ENCODE peak calls at places on chromosomes 16 and 17, in five cellular contexts. L is stimulated activated naive B cell treated with anti-CD40 and anti-IgM and Interleukin-4, amounts not matched to agents 10 μg/mL and 1 μg/mL and 100 μg/mL, for 72 hours; Q is dorsolateral prefrontal cortex; E is T-helper 9 cell; O is fibroblast of lung. V is an unnamed sample.

GRCh38 chr16:67158637-67159600 is 790 bp downstream of the TRADD start:
- DNase-seq in L (peak), Q (no peak), E (peak), O (no peak), V (peak)

GRCh38 chr17:82664701-82665182 is 16.5 kb upstream of the WDR45B start:
- DNase-seq in L (no peak), Q (no peak), E (no peak), O (no peak), V (no peak)

GRCh38 chr17:74133726-74134125 is 69.8 kb upstream of the RPL38 start:
- DNase-seq in L (no peak), Q (no peak), E (no peak), O (no peak), V (no peak)

GRCh38 chr16:68506331-68507053 is 32.6 kb upstream of the ZFP90 start:
- DNase-seq in L (no peak), Q (no peak), E (no peak), O (no peak), V (no peak)

GRCh38 chr16:21646721-21647561 is 5.5 kb downstream of the IGSF6 start:
- DNase-seq in L (peak), Q (no peak), E (peak), O (no peak), V (no peak)

GRCh38 chr16:57185446-57185944 is 344 bp downstream of the PSME3IP1 start:
- DNase-seq in L (no peak), Q (peak), E (no peak), O (peak), V (no peak)

GRCh38 chr17:21354796-21355385 is 21.3 kb upstream of the KCNJ12 start:
- DNase-seq in L (no peak), Q (no peak), E (no peak), O (no peak), V (no peak)

GRCh38 chr17:41792835-41793748 is 6.6 kb upstream of the JUP start:
- DNase-seq in L (no peak), Q (no peak), E (no peak), O (peak), V (no peak)

GRCh38 chr17:10799407-10799806 is 4.5 kb downstream of the TMEM238L start:
- DNase-seq in L (no peak), Q (no peak), E (no peak), O (no peak), V (peak)

GRCh38 chr17:70070297-70071027 is 4.6 kb upstream of the KCNJ16 start:
- DNase-seq in L (no peak), Q (no peak), E (no peak), O (peak), V (no peak)

GRCh38 chr16:84593825-84594724 is 23.8 kb downstream of the COTL1 start:
- DNase-seq in L (peak), Q (no peak), E (peak), O (peak), V (peak)

GRCh38 chr17:565506-565905 is 149.1 kb downstream of the VPS53 start:
- DNase-seq in L (no peak), Q (no peak), E (no peak), O (no peak), V (no peak)

GRCh38 chr16:27977966-27978365 is 85.5 kb downstream of the GSG1L start:
- DNase-seq in L (no peak), Q (no peak), E (no peak), O (no peak), V (no peak)

GRCh38 chr16:51050379-51050710 is 100.7 kb downstream of the SALL1 start:
- DNase-seq in L (no peak), Q (no peak), E (no peak), O (no peak), V (no peak)

GRCh38 chr16:49688298-49688697 is 167.6 kb downstream of the ZNF423 start:
- DNase-seq in L (no peak), Q (no peak), E (no peak), O (no peak), V (no peak)

GRCh38 chr17:35046740-35047283 is 16.7 kb downstream of the RFFL start:
- DNase-seq in L (peak), Q (no peak), E (peak), O (peak), V (peak)

GRCh38 chr17:58205936-58206335 is 13.1 kb downstream of the MKS1 start:
- DNase-seq in L (no peak), Q (no peak), E (no peak), O (no peak), V (no peak)

GRCh38 chr16:69927056-69927757 is 23.9 kb upstream of the CLEC18A start:
- DNase-seq in L (no peak), Q (no peak), E (no peak), O (peak), V (peak)

GRCh38 chr16:84543931-84544776 is 39.7 kb upstream of the MEAK7 start:
- DNase-seq in L (no peak), Q (peak), E (no peak), O (no peak), V (no peak)

GRCh38 chr16:5865231-5865630 is 767.6 kb upstream of the EEF2KMT start:
- DNase-seq in L (no peak), Q (no peak), E (no peak), O (no peak), V (no peak)

GRCh38 chr17:68379692-68380677 is 77.3 kb downstream of the WIPI1 start:
- DNase-seq in L (no peak), Q (no peak), E (no peak), O (no peak), V (no peak)

GRCh38 chr17:39996789-39997188 is 16.2 kb downstream of the PSMD3 start:
- DNase-seq in L (no peak), Q (no peak), E (no peak), O (no peak), V (no peak)

GRCh38 chr17:68424861-68425260 is 32.4 kb downstream of the WIPI1 start:
- DNase-seq in L (no peak), Q (no peak), E (no peak), O (no peak), V (no peak)

GRCh38 chr17:36094232-36094631 is 4.3 kb upstream of the CCL3 start:
- DNase-seq in L (no peak), Q (no peak), E (no peak), O (no peak), V (no peak)

GRCh38 chr16:15857779-15858560 is 1.1 kb upstream of the MYH11 start:
- DNase-seq in L (no peak), Q (no peak), E (no peak), O (peak), V (no peak)

GRCh38 chr17:16442594-16443389 is 27.4 kb downstream of the TRPV2 start:
- DNase-seq in L (no peak), Q (no peak), E (no peak), O (no peak), V (peak)

GRCh38 chr16:57013268-57013667 is 23.9 kb downstream of the NLRC5 start:
- DNase-seq in L (no peak), Q (no peak), E (no peak), O (no peak), V (no peak)

GRCh38 chr17:14926073-14926472 is 339.1 kb downstream of the PMP22 start:
- DNase-seq in L (no peak), Q (no peak), E (no peak), O (no peak), V (no peak)

GRCh38 chr17:67575325-67575724 is 142.4 kb upstream of the NOL11 start:
- DNase-seq in L (no peak), Q (no peak), E (no peak), O (no peak), V (no peak)

V was measured in MV-4-11.